ENCODE peak calls at places on chromosomes 12 and 14, in eight cellular contexts. L is cortex of kidney; Q is stimulated activated CD8-positive, alpha-beta memory T cell treated with anti-CD3 and anti-CD28 coated beads, Interleukin-15, amount 100 ng/mL, for 1 hour; C is GM12878; D is T-cell; Z is CD8-positive, alpha-beta memory T cell; X is stromal cell of bone marrow; J is Karpas-422. O is an unnamed sample.

GRCh38 chr14:96635850-96636249 is 133.7 kb downstream of the PAPOLA start:
- DNase-seq in L (no peak), Q (no peak), C (no peak), D (no peak), Z (no peak), X (no peak), J (no peak), O (no peak)

GRCh38 chr12:64120568-64120967 is 101.5 kb downstream of the KICS2 start:
- DNase-seq in L (no peak), Q (no peak), C (no peak), D (no peak), Z (no peak), X (no peak), J (no peak), O (no peak)

GRCh38 chr14:105528859-105529505 is 2.6 kb downstream of the TMEM121 start:
- DNase-seq in L (no peak), Q (no peak), C (no peak), D (no peak), Z (no peak), X (no peak), J (no peak), O (peak)

GRCh38 chr14:63182967-63183366 is 21.3 kb upstream of the RHOJ start:
- DNase-seq in L (no peak), Q (no peak), C (no peak), D (no peak), Z (no peak), X (no peak), J (peak), O (no peak)

GRCh38 chr12:509494-509893 is 49.8 kb downstream of the B4GALNT3 start:
- DNase-seq in L (no peak), Q (no peak), C (no peak), D (no peak), Z (no peak), X (no peak), J (no peak), O (no peak)

GRCh38 chr14:101379842-101380241 is 181.5 kb upstream of the DIO3 start:
- DNase-seq in L (no peak), Q (no peak), C (no peak), D (no peak), Z (no peak), X (no peak), J (no peak), O (no peak)

GRCh38 chr12:16349132-16349463 is 1.7 kb downstream of the MGST1 start:
- DNase-seq in L (no peak), Q (no peak), C (no peak), D (no peak), Z (no peak), X (peak), J (no peak), O (no peak)

GRCh38 chr14:100160534-100160916 is 1.1 kb upstream of the DEGS2 start:
- DNase-seq in L (no peak), Q (no peak), C (no peak), D (no peak), Z (no peak), X (no peak), J (no peak), O (no peak)

GRCh38 chr14:95483843-95484165 is 32.6 kb downstream of the SYNE3 start:
- DNase-seq in L (no peak), Q (no peak), C (no peak), D (no peak), Z (no peak), X (no peak), J (no peak), O (no peak)

GRCh38 chr14:105096206-105096875 is 31.1 kb upstream of the GPR132 start:
- DNase-seq in L (no peak), Q (no peak), C (no peak), D (no peak), Z (no peak), X (no peak), J (no peak), O (no peak)

GRCh38 chr12:18749381-18749957 is 11.6 kb downstream of the CAPZA3 start:
- DNase-seq in L (no peak), Q (no peak), C (no peak), D (no peak), Z (no peak), X (no peak), J (no peak), O (no peak)